ENCODE peak calls at places on chromosome 13, in ten cellular contexts. One of them, this sample, is unnamed.

GRCh38 chr13:112696001-112696868 is 6.4 kb downstream of the ATP11A start:
- DNase-seq in fibroblast of mammary gland: no peak
- DNase-seq in psoas muscle: no peak
- DNase-seq in tibial nerve: no peak
- DNase-seq in nephron progenitor cell: no peak
- DNase-seq in endothelial cell: no peak
- DNase-seq in fibroblast of pulmonary artery: no peak
- DNase-seq in A673: no peak
- DNase-seq in neural crest cell: no peak
- DNase-seq in type B pancreatic cell: no peak
- DNase-seq in this sample: no peak

GRCh38 chr13:41004875-41005693 is 14.0 kb downstream of the ELF1 start:
- DNase-seq in fibroblast of mammary gland: no peak
- DNase-seq in psoas muscle: no peak
- DNase-seq in tibial nerve: no peak
- DNase-seq in nephron progenitor cell: no peak
- DNase-seq in endothelial cell: no peak
- DNase-seq in fibroblast of pulmonary artery: peak
- DNase-seq in A673: peak
- DNase-seq in neural crest cell: no peak
- DNase-seq in type B pancreatic cell: no peak
- DNase-seq in this sample: no peak

GRCh38 chr13:40206241-40207109 is 460.0 kb downstream of the FOXO1 start:
- DNase-seq in fibroblast of mammary gland: peak
- DNase-seq in psoas muscle: no peak
- DNase-seq in tibial nerve: no peak
- DNase-seq in nephron progenitor cell: no peak
- DNase-seq in endothelial cell: no peak
- DNase-seq in fibroblast of pulmonary artery: peak
- DNase-seq in A673: no peak
- DNase-seq in neural crest cell: no peak
- DNase-seq in type B pancreatic cell: no peak
- DNase-seq in this sample: no peak

GRCh38 chr13:21673592-21674270 is 2.9 kb downstream of the FGF9 start:
- DNase-seq in fibroblast of mammary gland: no peak
- DNase-seq in psoas muscle: peak
- DNase-seq in tibial nerve: no peak
- DNase-seq in nephron progenitor cell: peak
- DNase-seq in endothelial cell: peak
- DNase-seq in fibroblast of pulmonary artery: peak
- DNase-seq in A673: peak
- DNase-seq in neural crest cell: peak
- DNase-seq in type B pancreatic cell: no peak
- DNase-seq in this sample: no peak

GRCh38 chr13:60013166-60013565 is 150.6 kb downstream of the DIAPH3 start:
- DNase-seq in fibroblast of mammary gland: no peak
- DNase-seq in psoas muscle: no peak
- DNase-seq in tibial nerve: no peak
- DNase-seq in nephron progenitor cell: no peak
- DNase-seq in endothelial cell: no peak
- DNase-seq in fibroblast of pulmonary artery: no peak
- DNase-seq in A673: peak
- DNase-seq in neural crest cell: no peak
- DNase-seq in type B pancreatic cell: no peak
- DNase-seq in this sample: no peak

GRCh38 chr13:22839554-22840286 is 341.1 kb upstream of the SGCG start:
- DNase-seq in fibroblast of mammary gland: no peak
- DNase-seq in psoas muscle: no peak
- DNase-seq in tibial nerve: no peak
- DNase-seq in nephron progenitor cell: peak
- DNase-seq in endothelial cell: no peak
- DNase-seq in fibroblast of pulmonary artery: no peak
- DNase-seq in A673: no peak
- DNase-seq in neural crest cell: no peak
- DNase-seq in type B pancreatic cell: no peak
- DNase-seq in this sample: no peak

GRCh38 chr13:31946091-31946770 is 85.3 kb upstream of the FRY start:
- DNase-seq in fibroblast of mammary gland: no peak
- DNase-seq in psoas muscle: no peak
- DNase-seq in tibial nerve: no peak
- DNase-seq in nephron progenitor cell: no peak
- DNase-seq in endothelial cell: no peak
- DNase-seq in fibroblast of pulmonary artery: peak
- DNase-seq in A673: no peak
- DNase-seq in neural crest cell: no peak
- DNase-seq in type B pancreatic cell: no peak
- DNase-seq in this sample: no peak

GRCh38 chr13:109314101-109314500 is 472.3 kb downstream of the IRS2 start:
- DNase-seq in fibroblast of mammary gland: no peak
- DNase-seq in psoas muscle: no peak
- DNase-seq in tibial nerve: no peak
- DNase-seq in nephron progenitor cell: no peak
- DNase-seq in endothelial cell: no peak
- DNase-seq in fibroblast of pulmonary artery: no peak
- DNase-seq in A673: no peak
- DNase-seq in neural crest cell: no peak
- DNase-seq in type B pancreatic cell: no peak
- DNase-seq in this sample: no peak

GRCh38 chr13:34738251-34739170 is 203.6 kb upstream of the NBEA start:
- DNase-seq in fibroblast of mammary gland: no peak
- DNase-seq in psoas muscle: no peak
- DNase-seq in tibial nerve: no peak
- DNase-seq in nephron progenitor cell: no peak
- DNase-seq in endothelial cell: no peak
- DNase-seq in fibroblast of pulmonary artery: peak
- DNase-seq in A673: no peak
- DNase-seq in neural crest cell: no peak
- DNase-seq in type B pancreatic cell: no peak
- DNase-seq in this sample: no peak

GRCh38 chr13:41917641-41918040 is 43.3 kb downstream of the VWA8 start:
- DNase-seq in fibroblast of mammary gland: peak
- DNase-seq in psoas muscle: no peak
- DNase-seq in tibial nerve: no peak
- DNase-seq in nephron progenitor cell: no peak
- DNase-seq in endothelial cell: no peak
- DNase-seq in fibroblast of pulmonary artery: peak
- DNase-seq in A673: no peak
- DNase-seq in neural crest cell: no peak
- DNase-seq in type B pancreatic cell: no peak
- DNase-seq in this sample: no peak

GRCh38 chr13:85806553-85807175 is 7.4 kb upstream of the SLITRK6 start:
- DNase-seq in fibroblast of mammary gland: peak
- DNase-seq in psoas muscle: no peak
- DNase-seq in tibial nerve: no peak
- DNase-seq in nephron progenitor cell: peak
- DNase-seq in endothelial cell: no peak
- DNase-seq in fibroblast of pulmonary artery: peak
- DNase-seq in A673: peak
- DNase-seq in neural crest cell: no peak
- DNase-seq in type B pancreatic cell: no peak
- DNase-seq in this sample: no peak

GRCh38 chr13:99959538-99960230 is 11.9 kb downstream of the ZIC5 start:
- DNase-seq in fibroblast of mammary gland: no peak
- DNase-seq in psoas muscle: no peak
- DNase-seq in tibial nerve: no peak
- DNase-seq in nephron progenitor cell: peak
- DNase-seq in endothelial cell: peak
- DNase-seq in fibroblast of pulmonary artery: no peak
- DNase-seq in A673: no peak
- DNase-seq in neural crest cell: peak
- DNase-seq in type B pancreatic cell: no peak
- DNase-seq in this sample: no peak

GRCh38 chr13:108325863-108326262 is 56.3 kb downstream of the TNFSF13B start:
- DNase-seq in fibroblast of mammary gland: no peak
- DNase-seq in psoas muscle: no peak
- DNase-seq in tibial nerve: no peak
- DNase-seq in nephron progenitor cell: no peak
- DNase-seq in endothelial cell: no peak
- DNase-seq in fibroblast of pulmonary artery: no peak
- DNase-seq in A673: no peak
- DNase-seq in neural crest cell: no peak
- DNase-seq in type B pancreatic cell: no peak
- DNase-seq in this sample: no peak

GRCh38 chr13:89457977-89458376 is 1786.8 kb downstream of the SLITRK5 start:
- DNase-seq in fibroblast of mammary gland: peak
- DNase-seq in psoas muscle: no peak
- DNase-seq in tibial nerve: no peak
- DNase-seq in nephron progenitor cell: no peak
- DNase-seq in endothelial cell: no peak
- DNase-seq in fibroblast of pulmonary artery: peak
- DNase-seq in A673: peak
- DNase-seq in neural crest cell: no peak
- DNase-seq in type B pancreatic cell: no peak
- DNase-seq in this sample: no peak

GRCh38 chr13:111344471-111345191 is 24.2 kb downstream of the TEX29 start:
- DNase-seq in fibroblast of mammary gland: peak
- DNase-seq in psoas muscle: peak
- DNase-seq in tibial nerve: no peak
- DNase-seq in nephron progenitor cell: peak
- DNase-seq in endothelial cell: peak
- DNase-seq in fibroblast of pulmonary artery: peak
- DNase-seq in A673: peak
- DNase-seq in neural crest cell: peak
- DNase-seq in type B pancreatic cell: no peak
- DNase-seq in this sample: no peak
- TF ChIP-seq CTCF in fibroblast of mammary gland: peak
- TF ChIP-seq CTCF in psoas muscle: peak
- TF ChIP-seq CTCF in tibial nerve: no peak
- TF ChIP-seq CTCF in nephron progenitor cell: peak
- TF ChIP-seq CTCF in endothelial cell: peak
- TF ChIP-seq CTCF in fibroblast of pulmonary artery: peak
- TF ChIP-seq CTCF in A673: peak
- TF ChIP-seq CTCF in neural crest cell: no peak
- TF ChIP-seq CTCF in type B pancreatic cell: peak
- TF ChIP-seq CTCF in this sample: peak

GRCh38 chr13:101916108-101916757 is 463.8 kb downstream of the ITGBL1 start:
- DNase-seq in fibroblast of mammary gland: peak
- DNase-seq in psoas muscle: no peak
- DNase-seq in tibial nerve: no peak
- DNase-seq in nephron progenitor cell: peak
- DNase-seq in endothelial cell: peak
- DNase-seq in fibroblast of pulmonary artery: peak
- DNase-seq in A673: peak
- DNase-seq in neural crest cell: peak
- DNase-seq in type B pancreatic cell: no peak
- DNase-seq in this sample: peak

GRCh38 chr13:101917475-101917810 is 465.0 kb downstream of the ITGBL1 start:
- DNase-seq in fibroblast of mammary gland: no peak
- DNase-seq in psoas muscle: no peak
- DNase-seq in tibial nerve: no peak
- DNase-seq in nephron progenitor cell: no peak
- DNase-seq in endothelial cell: no peak
- DNase-seq in fibroblast of pulmonary artery: no peak
- DNase-seq in A673: peak
- DNase-seq in neural crest cell: no peak
- DNase-seq in type B pancreatic cell: no peak
- DNase-seq in this sample: no peak

GRCh38 chr13:101916758-101917474 is 464.4 kb downstream of the ITGBL1 start:
- DNase-seq in fibroblast of mammary gland: no peak
- DNase-seq in psoas muscle: no peak
- DNase-seq in tibial nerve: no peak
- DNase-seq in nephron progenitor cell: peak
- DNase-seq in endothelial cell: peak
- DNase-seq in fibroblast of pulmonary artery: no peak
- DNase-seq in A673: no peak
- DNase-seq in neural crest cell: peak
- DNase-seq in type B pancreatic cell: no peak
- DNase-seq in this sample: no peak

GRCh38 chr13:101917833-101918755 is 465.6 kb downstream of the ITGBL1 start:
- DNase-seq in fibroblast of mammary gland: no peak
- DNase-seq in psoas muscle: no peak
- DNase-seq in tibial nerve: no peak
- DNase-seq in nephron progenitor cell: no peak
- DNase-seq in endothelial cell: no peak
- DNase-seq in fibroblast of pulmonary artery: no peak
- DNase-seq in A673: peak
- DNase-seq in neural crest cell: no peak
- DNase-seq in type B pancreatic cell: no peak
- DNase-seq in this sample: no peak

DNA sequence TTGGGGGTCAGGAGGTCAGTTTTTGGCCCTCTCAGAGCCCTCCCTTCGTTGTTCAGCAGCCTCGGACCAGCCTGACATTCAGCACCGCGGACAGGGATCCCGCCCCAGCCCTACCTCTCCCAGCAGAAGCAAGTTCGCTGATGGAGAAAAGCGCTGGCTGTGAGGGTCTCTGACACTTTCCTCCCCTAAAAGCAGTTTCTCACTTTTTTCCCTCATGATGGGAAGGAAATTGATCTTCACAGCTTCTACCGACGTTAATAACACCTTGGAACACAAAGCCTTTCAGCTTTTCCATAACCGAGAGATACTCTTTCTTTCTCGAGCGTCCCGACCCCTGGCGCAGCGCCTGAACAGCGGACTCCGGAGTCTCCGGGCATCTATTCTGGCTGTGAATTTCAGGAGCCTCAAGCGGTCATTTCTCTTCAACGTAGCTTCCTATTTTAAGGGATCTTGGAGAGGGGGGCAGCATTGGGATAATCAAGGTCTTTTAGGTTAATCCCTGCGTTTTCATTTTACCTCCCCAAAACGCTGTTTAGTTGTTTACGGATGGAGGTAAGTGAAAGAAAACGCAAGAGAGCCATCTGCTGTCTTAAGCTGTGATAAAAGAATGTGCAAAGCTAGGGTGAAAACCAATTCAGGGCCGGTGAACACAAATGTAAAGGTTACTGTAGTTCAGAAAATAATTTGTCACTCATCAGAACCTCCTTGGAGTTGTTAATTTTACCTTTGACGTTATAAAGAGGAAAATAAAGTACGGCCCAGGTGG is 467.2 kb downstream of the ITGBL1 start:
- DNase-seq in fibroblast of mammary gland: peak
- DNase-seq in psoas muscle: no peak
- DNase-seq in tibial nerve: no peak
- DNase-seq in nephron progenitor cell: peak
- DNase-seq in endothelial cell: peak
- DNase-seq in fibroblast of pulmonary artery: peak
- DNase-seq in A673: no peak
- DNase-seq in neural crest cell: peak
- DNase-seq in type B pancreatic cell: no peak
- DNase-seq in this sample: no peak
- TF ChIP-seq CTCF in fibroblast of mammary gland: no peak
- TF ChIP-seq CTCF in psoas muscle: no peak
- TF ChIP-seq CTCF in tibial nerve: no peak
- TF ChIP-seq CTCF in nephron progenitor cell: no peak
- TF ChIP-seq CTCF in endothelial cell: no peak
- TF ChIP-seq CTCF in fibroblast of pulmonary artery: no peak
- TF ChIP-seq CTCF in A673: no peak
- TF ChIP-seq CTCF in neural crest cell: peak
- TF ChIP-seq CTCF in type B pancreatic cell: no peak
- TF ChIP-seq CTCF in this sample: peak

GRCh38 chr13:38705351-38705750 is 18.5 kb downstream of the FREM2 start:
- DNase-seq in fibroblast of mammary gland: no peak
- DNase-seq in psoas muscle: no peak
- DNase-seq in tibial nerve: no peak
- DNase-seq in nephron progenitor cell: no peak
- DNase-seq in endothelial cell: no peak
- DNase-seq in fibroblast of pulmonary artery: no peak
- DNase-seq in A673: no peak
- DNase-seq in neural crest cell: no peak
- DNase-seq in type B pancreatic cell: no peak
- DNase-seq in this sample: no peak
- TF ChIP-seq CTCF in fibroblast of mammary gland: no peak
- TF ChIP-seq CTCF in psoas muscle: no peak
- TF ChIP-seq CTCF in tibial nerve: no peak
- TF ChIP-seq CTCF in nephron progenitor cell: no peak
- TF ChIP-seq CTCF in endothelial cell: no peak
- TF ChIP-seq CTCF in fibroblast of pulmonary artery: no peak
- TF ChIP-seq CTCF in A673: no peak
- TF ChIP-seq CTCF in neural crest cell: no peak
- TF ChIP-seq CTCF in type B pancreatic cell: no peak
- TF ChIP-seq CTCF in this sample: no peak

GRCh38 chr13:44273216-44273615 is 100.4 kb upstream of the SERP2 start:
- DNase-seq in fibroblast of mammary gland: no peak
- DNase-seq in psoas muscle: no peak
- DNase-seq in tibial nerve: no peak
- DNase-seq in nephron progenitor cell: no peak
- DNase-seq in endothelial cell: no peak
- DNase-seq in fibroblast of pulmonary artery: no peak
- DNase-seq in A673: no peak
- DNase-seq in neural crest cell: no peak
- DNase-seq in type B pancreatic cell: no peak
- DNase-seq in this sample: no peak
- TF ChIP-seq CTCF in fibroblast of mammary gland: no peak
- TF ChIP-seq CTCF in psoas muscle: no peak
- TF ChIP-seq CTCF in tibial nerve: no peak
- TF ChIP-seq CTCF in nephron progenitor cell: no peak
- TF ChIP-seq CTCF in endothelial cell: no peak
- TF ChIP-seq CTCF in fibroblast of pulmonary artery: no peak
- TF ChIP-seq CTCF in A673: no peak
- TF ChIP-seq CTCF in neural crest cell: no peak
- TF ChIP-seq CTCF in type B pancreatic cell: no peak
- TF ChIP-seq CTCF in this sample: no peak

This sample was measured in chondrocyte.